ENCODE peak calls at places on chromosomes 12 and 14, in four cellular contexts. One of them, this sample, is unnamed.

GRCh38 chr12:89559753-89560152 is 33.9 kb upstream of the POC1B start:
- DNase-seq in MM.1S: no peak
- DNase-seq in Peyer's patch: no peak
- DNase-seq in right atrium auricular region: no peak
- DNase-seq in this sample: no peak

GRCh38 chr12:10113920-10114319 is 15.1 kb upstream of the CLEC1A start:
- DNase-seq in MM.1S: no peak
- DNase-seq in Peyer's patch: no peak
- DNase-seq in right atrium auricular region: no peak
- DNase-seq in this sample: no peak

GRCh38 chr12:851343-851742 is 98.2 kb downstream of the RAD52 start:
- DNase-seq in MM.1S: no peak
- DNase-seq in Peyer's patch: no peak
- DNase-seq in right atrium auricular region: no peak
- DNase-seq in this sample: no peak

GRCh38 chr12:90829044-90829443 is 125.9 kb downstream of the CCER1 start:
- DNase-seq in MM.1S: no peak
- DNase-seq in Peyer's patch: no peak
- DNase-seq in right atrium auricular region: no peak
- DNase-seq in this sample: no peak

GRCh38 chr12:6334940-6335450 is 6.9 kb downstream of the TNFRSF1A start:
- DNase-seq in MM.1S: no peak
- DNase-seq in Peyer's patch: no peak
- DNase-seq in right atrium auricular region: no peak
- DNase-seq in this sample: no peak

GRCh38 chr12:79301181-79301580 is 389.6 kb downstream of the PAWR start:
- DNase-seq in MM.1S: no peak
- DNase-seq in Peyer's patch: no peak
- DNase-seq in right atrium auricular region: no peak
- DNase-seq in this sample: no peak

GRCh38 chr12:6700646-6701051 is at the start of gene PIANP:
- DNase-seq in MM.1S: no peak
- DNase-seq in Peyer's patch: peak
- DNase-seq in right atrium auricular region: no peak
- DNase-seq in this sample: no peak

GRCh38 chr12:14148489-14149240 is 167.3 kb upstream of the GRIN2B start:
- DNase-seq in MM.1S: no peak
- DNase-seq in Peyer's patch: no peak
- DNase-seq in right atrium auricular region: no peak
- DNase-seq in this sample: no peak

GRCh38 chr14:104264495-104265265 is 126.3 kb downstream of the KIF26A start:
- DNase-seq in MM.1S: no peak
- DNase-seq in Peyer's patch: no peak
- DNase-seq in right atrium auricular region: peak
- DNase-seq in this sample: no peak

GRCh38 chr12:59595097-59595496 is 732 bp upstream of the SLC16A7 start:
- DNase-seq in MM.1S: peak
- DNase-seq in Peyer's patch: no peak
- DNase-seq in right atrium auricular region: no peak
- DNase-seq in this sample: no peak

GRCh38 chr12:49825971-49826421 is 2.2 kb downstream of the NCKAP5L start:
- DNase-seq in MM.1S: no peak
- DNase-seq in Peyer's patch: no peak
- DNase-seq in right atrium auricular region: no peak
- DNase-seq in this sample: no peak

GRCh38 chr12:12018454-12018853 is 52.3 kb upstream of the BCL2L14 start:
- DNase-seq in MM.1S: no peak
- DNase-seq in Peyer's patch: no peak
- DNase-seq in right atrium auricular region: no peak
- DNase-seq in this sample: no peak

GRCh38 chr12:46744256-46744655 is 81.5 kb downstream of the SLC38A4 start:
- DNase-seq in MM.1S: no peak
- DNase-seq in Peyer's patch: no peak
- DNase-seq in right atrium auricular region: no peak
- DNase-seq in this sample: peak

GRCh38 chr12:116368196-116369194 is 91.0 kb upstream of the MED13L start:
- DNase-seq in MM.1S: no peak
- DNase-seq in Peyer's patch: no peak
- DNase-seq in right atrium auricular region: no peak
- DNase-seq in this sample: no peak

GRCh38 chr12:51744235-51744634 is 104.3 kb downstream of the FIGNL2 start:
- DNase-seq in MM.1S: no peak
- DNase-seq in Peyer's patch: no peak
- DNase-seq in right atrium auricular region: no peak
- DNase-seq in this sample: peak

GRCh38 chr12:109963330-109963729 is 32.8 kb downstream of the GIT2 start:
- DNase-seq in MM.1S: no peak
- DNase-seq in Peyer's patch: no peak
- DNase-seq in right atrium auricular region: no peak
- DNase-seq in this sample: no peak

GRCh38 chr12:112340983-112341840 is 41.0 kb downstream of the HECTD4 start:
- DNase-seq in MM.1S: no peak
- DNase-seq in Peyer's patch: no peak
- DNase-seq in right atrium auricular region: no peak
- DNase-seq in this sample: no peak

GRCh38 chr12:59787610-59788009 is 191.8 kb downstream of the SLC16A7 start:
- DNase-seq in MM.1S: no peak
- DNase-seq in Peyer's patch: no peak
- DNase-seq in right atrium auricular region: no peak
- DNase-seq in this sample: no peak

GRCh38 chr12:30820406-30820946 is 65.7 kb upstream of the CAPRIN2 start:
- DNase-seq in MM.1S: no peak
- DNase-seq in Peyer's patch: no peak
- DNase-seq in right atrium auricular region: no peak
- DNase-seq in this sample: no peak

GRCh38 chr12:76284816-76285750 is 63.1 kb downstream of the BBS10 start:
- DNase-seq in MM.1S: no peak
- DNase-seq in Peyer's patch: no peak
- DNase-seq in right atrium auricular region: no peak
- DNase-seq in this sample: no peak

GRCh38 chr14:37114039-37114438 is 58.4 kb downstream of the SLC25A21 start:
- DNase-seq in MM.1S: no peak
- DNase-seq in Peyer's patch: no peak
- DNase-seq in right atrium auricular region: no peak
- DNase-seq in this sample: no peak

GRCh38 chr12:52029686-52030085 is 21.6 kb upstream of the NR4A1 start:
- DNase-seq in MM.1S: no peak
- DNase-seq in Peyer's patch: no peak
- DNase-seq in right atrium auricular region: no peak
- DNase-seq in this sample: no peak

GRCh38 chr14:71538949-71539659 is 393.1 kb upstream of the RGS6 start:
- DNase-seq in MM.1S: no peak
- DNase-seq in Peyer's patch: no peak
- DNase-seq in right atrium auricular region: no peak
- DNase-seq in this sample: no peak

GRCh38 chr14:56119221-56119967 is 1.2 kb downstream of the PELI2 start:
- DNase-seq in MM.1S: no peak
- DNase-seq in Peyer's patch: peak
- DNase-seq in right atrium auricular region: no peak
- DNase-seq in this sample: no peak

GRCh38 chr14:104117341-104118005 is 20.9 kb upstream of the KIF26A start:
- DNase-seq in MM.1S: no peak
- DNase-seq in Peyer's patch: no peak
- DNase-seq in right atrium auricular region: no peak
- DNase-seq in this sample: no peak

GRCh38 chr14:30069536-30069935 is 141.9 kb upstream of the PRKD1 start:
- DNase-seq in MM.1S: no peak
- DNase-seq in Peyer's patch: no peak
- DNase-seq in right atrium auricular region: no peak
- DNase-seq in this sample: no peak

GRCh38 chr12:90245396-90245795 is 536.8 kb upstream of the ATP2B1 start:
- DNase-seq in MM.1S: no peak
- DNase-seq in Peyer's patch: no peak
- DNase-seq in right atrium auricular region: no peak
- DNase-seq in this sample: no peak

GRCh38 chr12:105641742-105642141 is 311.3 kb downstream of the C12orf75 start:
- DNase-seq in MM.1S: no peak
- DNase-seq in Peyer's patch: no peak
- DNase-seq in right atrium auricular region: no peak
- DNase-seq in this sample: no peak

GRCh38 chr14:87628129-87628528 is 364.9 kb downstream of the GALC start:
- DNase-seq in MM.1S: no peak
- DNase-seq in Peyer's patch: no peak
- DNase-seq in right atrium auricular region: peak
- DNase-seq in this sample: peak

GRCh38 chr12:109544955-109545531 is 28.3 kb downstream of the MMAB start:
- DNase-seq in MM.1S: no peak
- DNase-seq in Peyer's patch: no peak
- DNase-seq in right atrium auricular region: no peak
- DNase-seq in this sample: no peak

GRCh38 chr14:70472253-70473159 is 20.5 kb downstream of the ADAM21 start:
- DNase-seq in MM.1S: no peak
- DNase-seq in Peyer's patch: no peak
- DNase-seq in right atrium auricular region: no peak
- DNase-seq in this sample: no peak

GRCh38 chr12:27217590-27217989 is 26.5 kb upstream of the STK38L start:
- DNase-seq in MM.1S: no peak
- DNase-seq in Peyer's patch: no peak
- DNase-seq in right atrium auricular region: no peak
- DNase-seq in this sample: no peak

GRCh38 chr14:104442107-104442551 is 137.4 kb upstream of the C14orf180 start:
- DNase-seq in MM.1S: no peak
- DNase-seq in Peyer's patch: no peak
- DNase-seq in right atrium auricular region: peak
- DNase-seq in this sample: no peak

GRCh38 chr14:87133073-87133815 is 859.7 kb downstream of the GALC start:
- DNase-seq in MM.1S: no peak
- DNase-seq in Peyer's patch: no peak
- DNase-seq in right atrium auricular region: no peak
- DNase-seq in this sample: peak

GRCh38 chr12:122199484-122200355 is 3.8 kb upstream of the B3GNT4 start:
- DNase-seq in MM.1S: no peak
- DNase-seq in Peyer's patch: no peak
- DNase-seq in right atrium auricular region: no peak
- DNase-seq in this sample: no peak

GRCh38 chr12:107450541-107450940 is 235.1 kb upstream of the PWP1 start:
- DNase-seq in MM.1S: no peak
- DNase-seq in Peyer's patch: no peak
- DNase-seq in right atrium auricular region: no peak
- DNase-seq in this sample: no peak

GRCh38 chr12:115840159-115840558 is 437.3 kb downstream of the MED13L start:
- DNase-seq in MM.1S: no peak
- DNase-seq in Peyer's patch: no peak
- DNase-seq in right atrium auricular region: no peak
- DNase-seq in this sample: no peak

GRCh38 chr12:122411537-122411936 is 10.9 kb downstream of the CLIP1 start:
- DNase-seq in MM.1S: no peak
- DNase-seq in Peyer's patch: no peak
- DNase-seq in right atrium auricular region: no peak
- DNase-seq in this sample: no peak

GRCh38 chr12:32302218-32302826 is 97.0 kb upstream of the FGD4 start:
- DNase-seq in MM.1S: peak
- DNase-seq in Peyer's patch: peak
- DNase-seq in right atrium auricular region: no peak
- DNase-seq in this sample: no peak

GRCh38 chr14:91108941-91109611 is 4.8 kb upstream of the DGLUCY start:
- DNase-seq in MM.1S: no peak
- DNase-seq in Peyer's patch: peak
- DNase-seq in right atrium auricular region: peak
- DNase-seq in this sample: no peak
- H3K4me3 ChIP-seq in MM.1S: no peak
- H3K4me3 ChIP-seq in Peyer's patch: no peak
- H3K4me3 ChIP-seq in right atrium auricular region: no peak
- H3K4me3 ChIP-seq in this sample: no peak

GRCh38 chr12:66235626-66236281 is 46.7 kb downstream of the IRAK3 start:
- DNase-seq in MM.1S: peak
- DNase-seq in Peyer's patch: no peak
- DNase-seq in right atrium auricular region: no peak
- DNase-seq in this sample: no peak
- TF ChIP-seq CTCF in MM.1S: peak
- TF ChIP-seq CTCF in Peyer's patch: no peak
- TF ChIP-seq CTCF in right atrium auricular region: no peak
- TF ChIP-seq CTCF in this sample: peak

GRCh38 chr12:3931721-3932120 is 58.5 kb upstream of the PARP11 start:
- DNase-seq in MM.1S: no peak
- DNase-seq in Peyer's patch: no peak
- DNase-seq in right atrium auricular region: no peak
- DNase-seq in this sample: no peak

GRCh38 chr12:3935078-3935477 is 61.9 kb upstream of the PARP11 start:
- DNase-seq in MM.1S: peak
- DNase-seq in Peyer's patch: no peak
- DNase-seq in right atrium auricular region: no peak
- DNase-seq in this sample: no peak

GRCh38 chr12:3933819-3934192 is 60.6 kb upstream of the PARP11 start:
- DNase-seq in MM.1S: no peak
- DNase-seq in Peyer's patch: no peak
- DNase-seq in right atrium auricular region: no peak
- DNase-seq in this sample: no peak

GRCh38 chr12:3931206-3931605 is 58.0 kb upstream of the PARP11 start:
- DNase-seq in MM.1S: no peak
- DNase-seq in Peyer's patch: no peak
- DNase-seq in right atrium auricular region: no peak
- DNase-seq in this sample: no peak

GRCh38 chr12:3933074-3933818 is 60.0 kb upstream of the PARP11 start:
- DNase-seq in MM.1S: no peak
- DNase-seq in Peyer's patch: no peak
- DNase-seq in right atrium auricular region: no peak
- DNase-seq in this sample: no peak
- H3K4me3 ChIP-seq in MM.1S: no peak
- H3K4me3 ChIP-seq in Peyer's patch: no peak
- H3K4me3 ChIP-seq in right atrium auricular region: no peak
- H3K4me3 ChIP-seq in this sample: no peak

GRCh38 chr12:124740691-124741137 is 123.0 kb downstream of the SCARB1 start:
- DNase-seq in MM.1S: no peak
- DNase-seq in Peyer's patch: no peak
- DNase-seq in right atrium auricular region: no peak
- DNase-seq in this sample: no peak
- TF ChIP-seq CTCF in MM.1S: no peak
- TF ChIP-seq CTCF in Peyer's patch: no peak
- TF ChIP-seq CTCF in right atrium auricular region: peak
- TF ChIP-seq CTCF in this sample: peak

GRCh38 chr14:74570696-74571095 is 41.3 kb downstream of the LTBP2 start:
- DNase-seq in MM.1S: no peak
- DNase-seq in Peyer's patch: no peak
- DNase-seq in right atrium auricular region: no peak
- DNase-seq in this sample: no peak

GRCh38 chr14:74572829-74573360 is 39.1 kb downstream of the LTBP2 start:
- DNase-seq in MM.1S: no peak
- DNase-seq in Peyer's patch: no peak
- DNase-seq in right atrium auricular region: no peak
- DNase-seq in this sample: no peak

GRCh38 chr14:74573421-74574091 is 38.5 kb downstream of the LTBP2 start:
- DNase-seq in MM.1S: no peak
- DNase-seq in Peyer's patch: no peak
- DNase-seq in right atrium auricular region: no peak
- DNase-seq in this sample: no peak

GRCh38 chr14:74571441-74571841 is 40.6 kb downstream of the LTBP2 start:
- DNase-seq in MM.1S: no peak
- DNase-seq in Peyer's patch: no peak
- DNase-seq in right atrium auricular region: no peak
- DNase-seq in this sample: no peak

GRCh38 chr14:74571901-74572828 is 39.9 kb downstream of the LTBP2 start:
- DNase-seq in MM.1S: no peak
- DNase-seq in Peyer's patch: no peak
- DNase-seq in right atrium auricular region: no peak
- DNase-seq in this sample: peak
- H3K4me3 ChIP-seq in MM.1S: no peak
- H3K4me3 ChIP-seq in Peyer's patch: no peak
- H3K4me3 ChIP-seq in right atrium auricular region: no peak
- H3K4me3 ChIP-seq in this sample: peak